ENCODE peak calls at places on chromosomes 11 and 22, in four cellular contexts. R is AG20443, B is stromal cell of bone marrow, M is COR-L47. D is an unnamed sample.

GRCh38 chr22:37802310-37803194 is 5.2 kb upstream of the GCAT start:
- DNase-seq in R (peak), B (no peak), M (peak), D (peak)

GRCh38 chr22:30878516-30879365 is 89.8 kb downstream of the MORC2 start:
- DNase-seq in R (no peak), B (no peak), M (no peak), D (no peak)

GRCh38 chr11:45371251-45371749 is 85.2 kb upstream of the SYT13 start:
- DNase-seq in R (peak), B (peak), M (peak), D (peak)

GRCh38 chr11:60563553-60564235 is 48.5 kb downstream of the MS4A13 start:
- DNase-seq in R (no peak), B (no peak), M (no peak), D (no peak)

GRCh38 chr11:130868865-130869264 is 47.4 kb downstream of the SNX19 start:
- DNase-seq in R (no peak), B (no peak), M (no peak), D (no peak)

GRCh38 chr11:131690362-131690761 is 319.9 kb downstream of the NTM start:
- DNase-seq in R (no peak), B (no peak), M (no peak), D (no peak)

GRCh38 chr11:120660024-120660565 is 148.5 kb downstream of the GRIK4 start:
- DNase-seq in R (peak), B (no peak), M (peak), D (peak)

GRCh38 chr11:6269994-6270393 is 10.4 kb downstream of the CCKBR start:
- DNase-seq in R (no peak), B (no peak), M (no peak), D (no peak)

GRCh38 chr11:109241988-109242387 is 180.0 kb upstream of the C11orf87 start:
- DNase-seq in R (no peak), B (no peak), M (no peak), D (no peak)

GRCh38 chr11:36062796-36063380 is 119.0 kb downstream of the LDLRAD3 start:
- DNase-seq in R (no peak), B (no peak), M (no peak), D (no peak)

GRCh38 chr22:49623176-49623575 is 204.5 kb downstream of the BRD1 start:
- DNase-seq in R (no peak), B (no peak), M (no peak), D (no peak)

GRCh38 chr11:95682552-95682951 is 107.0 kb downstream of the FAM76B start:
- DNase-seq in R (peak), B (peak), M (no peak), D (peak)

GRCh38 chr11:104792861-104793260 is 105.4 kb downstream of the CASP12 start:
- DNase-seq in R (no peak), B (no peak), M (no peak), D (no peak)

GRCh38 chr22:27170491-27170890 is 513.1 kb downstream of the MIAT start:
- DNase-seq in R (peak), B (peak), M (no peak), D (peak)

GRCh38 chr11:12642040-12642439 is 32.2 kb upstream of the TEAD1 start:
- DNase-seq in R (peak), B (no peak), M (no peak), D (no peak)

GRCh38 chr11:122202951-122203456 is 87.0 kb upstream of the BLID start:
- DNase-seq in R (peak), B (peak), M (no peak), D (peak)

D was measured in MG63.